ENCODE peak calls at places on chromosomes 12 and 14, in six cellular contexts. R is uterus; Q is effector memory CD4-positive, alpha-beta T cell; L is T-helper 1 cell; P is lower leg skin; N is activated CD4-positive, alpha-beta T cell treated with anti-CD3 and anti-CD28 coated beads, Interleukin-2, amount 10 ng/mL, durations not matched to agents 7 days and 5 days. T is an unnamed sample.

GRCh38 chr14:104254735-104255400 is 116.5 kb downstream of the KIF26A start:
- DNase-seq in R (no peak), Q (no peak), L (no peak), P (no peak), N (no peak), T (no peak)

GRCh38 chr12:109740694-109741245 is 27.1 kb downstream of the FAM222A start:
- DNase-seq in R (peak), Q (no peak), L (no peak), P (peak), N (no peak), T (no peak)

GRCh38 chr12:32399373-32400113 is at the start of gene FGD4:
- DNase-seq in R (peak), Q (no peak), L (peak), P (peak), N (peak), T (peak)

GRCh38 chr14:51525705-51526104 is 126.0 kb upstream of the FRMD6 start:
- DNase-seq in R (no peak), Q (no peak), L (no peak), P (no peak), N (no peak), T (no peak)

GRCh38 chr12:27785882-27786570 is 6.0 kb upstream of the MANSC4 start:
- DNase-seq in R (no peak), Q (no peak), L (no peak), P (no peak), N (no peak), T (no peak)

GRCh38 chr14:71620401-71620800 is 311.8 kb upstream of the RGS6 start:
- DNase-seq in R (no peak), Q (no peak), L (no peak), P (no peak), N (no peak), T (no peak)

GRCh38 chr12:31507966-31508365 is 83.0 kb downstream of the DENND5B start:
- DNase-seq in R (no peak), Q (no peak), L (no peak), P (no peak), N (no peak), T (no peak)

GRCh38 chr14:100391777-100392176 is 68.6 kb downstream of the SLC25A47 start:
- DNase-seq in R (no peak), Q (no peak), L (no peak), P (no peak), N (no peak), T (no peak)